ENCODE peak calls at places on chromosomes 16 and 17, in eight cellular contexts. J, Z, L, V, W, G, B and K are unnamed samples.

GRCh38 chr16:85162478-85163277 is 50.4 kb upstream of the CIBAR2 start:
- DNase-seq in W (no peak), Z (no peak), V (peak), L (no peak), B (no peak), J (peak), G (peak), K (no peak)

GRCh38 chr16:67483731-67484525 is 581 bp upstream of the AGRP start:
- DNase-seq in Z (no peak), W (no peak), V (no peak), B (no peak), L (no peak), J (no peak), G (no peak), K (no peak)

GRCh38 chr17:50258647-50259483 is 15.4 kb upstream of the TMEM92 start:
- DNase-seq in J (peak), L (no peak), W (no peak), B (no peak), V (no peak), Z (no peak), G (no peak), K (no peak)

GRCh38 chr17:76723812-76724211 is 2.6 kb downstream of the JMJD6 start:
- DNase-seq in W (no peak), Z (no peak), L (no peak), B (no peak), V (no peak), G (no peak), J (no peak), K (no peak)

GRCh38 chr16:24771779-24772157 is 42.3 kb downstream of the TNRC6A start:
- DNase-seq in Z (no peak), W (no peak), G (no peak), L (no peak), B (no peak), J (no peak), V (no peak), K (no peak)

GRCh38 chr17:77454560-77455095 is 313.9 kb downstream of the SEC14L1 start:
- DNase-seq in W (no peak), L (no peak), G (no peak), B (no peak), V (no peak), Z (no peak), J (no peak), K (no peak)

GRCh38 chr17:63774982-63775290 is 966 bp downstream of the DDX42 start:
- DNase-seq in B (peak), Z (peak), G (no peak), L (no peak), V (peak), J (no peak), W (no peak), K (no peak)

GRCh38 chr17:17666111-17666714 is 15.0 kb upstream of the RAI1 start:
- DNase-seq in B (no peak), G (no peak), J (no peak), V (no peak), L (no peak), W (no peak), Z (no peak), K (no peak)

GRCh38 chr17:82108038-82108998 is 10.3 kb upstream of the FASN start:
- DNase-seq in B (no peak), J (no peak), G (no peak), W (no peak), L (no peak), V (no peak), Z (no peak), K (no peak)

GRCh38 chr16:74842413-74842812 is 67.8 kb upstream of the FA2H start:
- DNase-seq in B (no peak), G (no peak), L (no peak), J (no peak), W (no peak), V (no peak), Z (no peak), K (no peak)